ENCODE peak calls at places on chromosomes 13 and 19, in five cellular contexts. D, F, N, G and C are unnamed samples.

GRCh38 chr13:99417821-99418662 is 83.2 kb upstream of the TM9SF2 start:
- DNase-seq in D (no peak), F (no peak), N (no peak), G (no peak), C (no peak)

GRCh38 chr13:94858856-94859811 is 146.8 kb upstream of the SOX21 start:
- DNase-seq in D (peak; percentile 79), F (no peak), N (no peak), G (peak; percentile 64), C (no peak)

GRCh38 chr19:56832352-56832928 is 8.1 kb downstream of the PEG3 start:
- DNase-seq in D (no peak), F (no peak), N (no peak), G (no peak), C (no peak)

GRCh38 chr13:110312669-110313031 is 5.6 kb downstream of the COL4A2 start:
- DNase-seq in D (no peak), F (no peak), N (peak; percentile 87), G (no peak), C (no peak)

GRCh38 chr13:25286308-25286968 is 850 bp downstream of the MTMR6 start:
- DNase-seq in D (no peak), F (no peak), N (no peak), G (no peak), C (no peak)

GRCh38 chr13:57969961-57970360 is 338.4 kb downstream of the PCDH17 start:
- DNase-seq in D (no peak), F (no peak), N (no peak), G (no peak), C (no peak)

GRCh38 chr13:112254900-112255299 is 121.3 kb upstream of the SPACA7 start:
- DNase-seq in D (no peak), F (no peak), N (no peak), G (no peak), C (no peak)

GRCh38 chr13:112803422-112803821 is 113.6 kb downstream of the ATP11A start:
- DNase-seq in D (no peak), F (no peak), N (no peak), G (no peak), C (no peak)

GRCh38 chr19:10625762-10626138 is 397 bp downstream of the SLC44A2 start:
- DNase-seq in D (no peak), F (no peak), N (no peak), G (no peak), C (no peak)

GRCh38 chr13:98443329-98443728 is 133.6 kb downstream of the STK24 start:
- DNase-seq in D (no peak), F (no peak), N (peak; percentile 55), G (no peak), C (peak; percentile 58)

GRCh38 chr19:13302521-13303270 is 152.5 kb downstream of the IER2 start:
- DNase-seq in D (no peak), F (no peak), N (no peak), G (no peak), C (no peak)

GRCh38 chr13:66553391-66553790 is 676.7 kb downstream of the PCDH9 start:
- DNase-seq in D (no peak), F (no peak), N (no peak), G (no peak), C (no peak)

GRCh38 chr19:29658221-29658991 is 6.9 kb upstream of the PLEKHF1 start:
- DNase-seq in D (no peak), F (no peak), N (no peak), G (no peak), C (no peak)

GRCh38 chr19:44401108-44401786 is at the start of gene ZNF285:
- DNase-seq in D (peak; percentile 97), F (peak; percentile 82), N (peak; percentile 80), G (peak; percentile 94), C (peak; percentile 94)

GRCh38 chr19:37867831-37868230 is 38.6 kb downstream of the WDR87 start:
- DNase-seq in D (no peak), F (no peak), N (peak; percentile 37), G (no peak), C (no peak)

GRCh38 chr13:43284162-43284561 is 260.8 kb downstream of the DNAJC15 start:
- DNase-seq in D (no peak), F (no peak), N (no peak), G (no peak), C (no peak)

GRCh38 chr19:53906211-53907192 is 2.6 kb upstream of the CACNG7 start:
- DNase-seq in D (peak; percentile 77), F (no peak), N (no peak), G (no peak), C (no peak)

GRCh38 chr13:101178394-101178793 is 237.9 kb downstream of the NALCN start:
- DNase-seq in D (no peak), F (no peak), N (no peak), G (no peak), C (no peak)

GRCh38 chr19:7868326-7868670 is 5.9 kb downstream of the PRR36 start:
- DNase-seq in D (no peak), F (no peak), N (no peak), G (peak; percentile 55), C (no peak)

GRCh38 chr13:84137292-84137691 is 255.0 kb upstream of the SLITRK1 start:
- DNase-seq in D (peak; percentile 37), F (no peak), N (peak; percentile 21), G (no peak), C (no peak)

GRCh38 chr13:110317496-110318195 is 10.6 kb downstream of the COL4A2 start:
- DNase-seq in D (no peak), F (no peak), N (no peak), G (no peak), C (no peak)

GRCh38 chr13:26946675-26947342 is 186.2 kb upstream of the GPR12 start:
- DNase-seq in D (no peak), F (no peak), N (no peak), G (no peak), C (no peak)

GRCh38 chr13:94705081-94705751 is 7.1 kb downstream of the SOX21 start:
- DNase-seq in D (no peak), F (no peak), N (no peak), G (no peak), C (no peak)

GRCh38 chr13:31037351-31037750 is 104.9 kb downstream of the TEX26 start:
- DNase-seq in D (no peak), F (no peak), N (no peak), G (no peak), C (no peak)

GRCh38 chr19:55251296-55252081 is 7.3 kb downstream of the PPP6R1 start:
- DNase-seq in D (peak; percentile 17), F (no peak), N (no peak), G (no peak), C (no peak)

GRCh38 chr19:6424190-6424938 is at the start of gene KHSRP:
- DNase-seq in D (peak; percentile 70), F (no peak), N (no peak), G (peak; percentile 58), C (no peak)

GRCh38 chr13:45527699-45528462 is 63.1 kb downstream of the COG3 start:
- DNase-seq in D (no peak), F (no peak), N (no peak), G (no peak), C (no peak)

GRCh38 chr19:47598407-47599349 is 10.3 kb upstream of the BICRA start:
- DNase-seq in D (no peak), F (no peak), N (peak; percentile 94), G (peak; percentile 41), C (peak; percentile 79)

GRCh38 chr19:10290876-10291553 is 1.3 kb downstream of the ICAM5 start:
- DNase-seq in D (peak; percentile 85), F (no peak), N (no peak), G (peak; percentile 42), C (no peak)

GRCh38 chr19:3233116-3233515 is 8.7 kb downstream of the CELF5 start:
- DNase-seq in D (no peak), F (no peak), N (no peak), G (no peak), C (no peak)

GRCh38 chr19:46080561-46080960 is 39.8 kb upstream of the IGFL4 start:
- DNase-seq in D (no peak), F (no peak), N (peak; percentile 59), G (no peak), C (no peak)

GRCh38 chr19:15180451-15181390 is 20.1 kb downstream of the NOTCH3 start:
- DNase-seq in D (no peak), F (no peak), N (no peak), G (no peak), C (no peak)

GRCh38 chr13:39600766-39601165 is 2.2 kb downstream of the LHFPL6 start:
- DNase-seq in D (peak; percentile 65), F (no peak), N (no peak), G (no peak), C (no peak)
- TF ChIP-seq CTCF in D (peak; percentile 56), F (no peak), N (peak; percentile 62), G (no peak), C (peak; percentile 54)

DNA sequence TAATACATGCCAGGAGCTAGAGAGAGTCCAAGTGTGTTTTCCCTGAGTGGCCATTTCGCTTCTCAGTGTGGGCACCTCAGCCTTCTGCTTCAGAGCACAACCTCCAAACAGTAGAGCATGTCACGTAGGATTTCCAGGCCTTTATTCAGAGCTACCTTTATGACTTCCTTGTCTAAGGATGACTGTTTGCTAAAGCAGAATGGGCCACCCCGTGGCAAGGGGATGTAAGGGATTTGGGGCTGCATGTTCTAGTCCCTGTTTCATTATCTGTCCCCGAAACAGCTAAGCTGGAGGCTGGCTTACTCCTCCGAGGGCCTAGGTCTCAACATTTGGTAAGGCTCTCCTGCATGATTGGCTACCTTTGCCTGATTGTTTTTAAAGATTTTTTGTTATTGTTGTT is 6.0 kb downstream of the RNASEH2B start:
- DNase-seq in D (no peak), F (no peak), N (no peak), G (no peak), C (no peak)
- TF ChIP-seq CTCF in D (no peak), F (no peak), N (no peak), G (no peak), C (no peak)

GRCh38 chr13:80413611-80414010 is 72.7 kb upstream of the SPRY2 start:
- DNase-seq in D (no peak), F (no peak), N (no peak), G (no peak), C (no peak)

DNA sequence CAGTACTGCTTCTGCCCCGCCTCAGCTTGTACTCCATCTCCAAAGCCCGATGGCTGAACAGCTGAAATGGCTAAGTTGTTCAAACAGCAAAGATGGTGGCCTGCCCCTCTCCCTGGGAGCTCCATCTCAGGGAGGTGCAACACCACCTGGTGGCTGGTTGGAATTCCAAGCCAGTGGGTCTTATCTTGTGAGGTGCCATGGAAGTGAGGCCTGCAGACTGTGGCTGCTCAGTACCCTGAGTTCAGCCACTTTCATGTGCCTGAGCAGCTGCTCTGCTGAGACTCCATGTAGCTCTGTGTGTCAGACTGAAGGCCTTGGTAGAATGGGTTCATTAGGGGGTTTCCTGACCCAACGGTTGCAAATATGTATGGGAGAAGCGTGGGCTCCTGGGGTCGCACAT is 67.3 kb upstream of the SPRY2 start:
- DNase-seq in D (no peak), F (no peak), N (no peak), G (no peak), C (no peak)
- TF ChIP-seq CTCF in D (no peak), F (no peak), N (no peak), G (no peak), C (no peak)

GRCh38 chr19:19514881-19515763 is at the start of gene TSSK6:
- DNase-seq in D (no peak), F (no peak), N (no peak), G (peak; percentile 67), C (no peak)

GRCh38 chr19:19514215-19514633 is 1.1 kb downstream of the TSSK6 start:
- DNase-seq in D (peak; percentile 95), F (no peak), N (no peak), G (peak; percentile 82), C (peak; percentile 29)

GRCh38 chr19:19513671-19514070 is 1.7 kb downstream of the TSSK6 start:
- DNase-seq in D (no peak), F (no peak), N (no peak), G (no peak), C (no peak)

GRCh38 chr19:19517235-19517619 is 1.2 kb downstream of the NDUFA13 start:
- DNase-seq in D (no peak), F (no peak), N (no peak), G (no peak), C (no peak)

GRCh38 chr19:19515764-19516519 is at the start of gene NDUFA13:
- DNase-seq in D (peak; percentile 95), F (peak; percentile 80), N (peak; percentile 43), G (peak; percentile 93), C (peak; percentile 70)
- TF ChIP-seq CTCF in D (no peak), F (no peak), N (no peak), G (peak; percentile 12), C (no peak)